ENCODE peak calls at places on chromosomes 16 and 17, in eight cellular contexts. D, K, Y, B, P, R, M and I are unnamed samples. For H3K27me3, the result is how much of the 10 kb centered on the place peaks cover.

GRCh38 chr16:66300037-66300436 is 66.5 kb upstream of the CDH5 start:
- DNase-seq in D (no peak), K (no peak), Y (no peak), B (no peak), P (no peak), R (no peak), M (no peak), I (no peak)

GRCh38 chr16:52068447-52069074 is 478.4 kb downstream of the TOX3 start:
- DNase-seq in D (no peak), K (no peak), Y (peak), B (no peak), P (peak), R (no peak), M (no peak), I (no peak)

GRCh38 chr17:40850287-40850972 is 16.6 kb downstream of the KRT12 start:
- DNase-seq in D (no peak), K (no peak), Y (peak), B (no peak), P (peak), R (no peak), M (no peak), I (no peak)

GRCh38 chr17:81858967-81859905 is 1.1 kb downstream of the P4HB start:
- DNase-seq in D (no peak), K (no peak), Y (no peak), B (no peak), P (peak), R (no peak), M (no peak), I (no peak)

GRCh38 chr16:14339694-14340093 is 268.6 kb downstream of the MRTFB start:
- DNase-seq in D (no peak), K (no peak), Y (no peak), B (no peak), P (no peak), R (no peak), M (no peak), I (no peak)

GRCh38 chr17:81025065-81025751 is 9.7 kb upstream of the BAIAP2 start:
- DNase-seq in D (no peak), K (no peak), Y (no peak), B (no peak), P (no peak), R (no peak), M (no peak), I (no peak)

GRCh38 chr17:77632619-77633018 is 325.9 kb upstream of the TNRC6C start:
- DNase-seq in D (peak), K (no peak), Y (no peak), B (no peak), P (no peak), R (no peak), M (no peak), I (no peak)

GRCh38 chr17:44900894-44901293 is 1.6 kb upstream of the EFTUD2 start:
- DNase-seq in D (peak), K (no peak), Y (peak), B (no peak), P (peak), R (no peak), M (peak), I (no peak)

GRCh38 chr17:40371261-40371929 is 6.9 kb upstream of the GJD3 start:
- DNase-seq in D (no peak), K (no peak), Y (no peak), B (no peak), P (no peak), R (no peak), M (no peak), I (no peak)

GRCh38 chr16:69861276-69862030 is 89.7 kb upstream of the CLEC18A start:
- DNase-seq in D (no peak), K (peak), Y (peak), B (peak), P (peak), R (no peak), M (peak), I (peak)

GRCh38 chr16:68231384-68232136 is 4.4 kb downstream of the ESRP2 start:
- DNase-seq in D (no peak), K (no peak), Y (no peak), B (no peak), P (no peak), R (no peak), M (no peak), I (no peak)

GRCh38 chr16:58638148-58639036 is 8.8 kb upstream of the CNOT1 start:
- DNase-seq in D (peak), K (peak), Y (peak), B (no peak), P (peak), R (no peak), M (peak), I (peak)

GRCh38 chr17:31433091-31433790 is 41.8 kb downstream of the RAB11FIP4 start:
- DNase-seq in D (no peak), K (no peak), Y (no peak), B (no peak), P (no peak), R (peak), M (no peak), I (no peak)

GRCh38 chr16:48081656-48082055 is 74.1 kb downstream of the ABCC12 start:
- DNase-seq in D (no peak), K (no peak), Y (peak), B (no peak), P (peak), R (no peak), M (peak), I (no peak)

GRCh38 chr16:80816372-80816771 is 12.0 kb upstream of the CDYL2 start:
- DNase-seq in D (no peak), K (no peak), Y (no peak), B (no peak), P (no peak), R (no peak), M (no peak), I (no peak)

GRCh38 chr16:8063151-8063550 is 527.2 kb downstream of the TMEM114 start:
- DNase-seq in D (no peak), K (no peak), Y (no peak), B (no peak), P (no peak), R (no peak), M (no peak), I (no peak)

GRCh38 chr16:83136419-83136818 is 509.6 kb downstream of the CDH13 start:
- DNase-seq in D (no peak), K (no peak), Y (no peak), B (no peak), P (no peak), R (no peak), M (no peak), I (no peak)

GRCh38 chr16:89359296-89360147 is 130.8 kb downstream of the ANKRD11 start:
- DNase-seq in D (peak), K (no peak), Y (no peak), B (no peak), P (no peak), R (no peak), M (no peak), I (no peak)

GRCh38 chr17:81535480-81536298 is 7.5 kb downstream of the FSCN2 start:
- DNase-seq in D (no peak), K (no peak), Y (no peak), B (no peak), P (no peak), R (no peak), M (no peak), I (no peak)

GRCh38 chr17:80812362-80813088 is 179.1 kb upstream of the CHMP6 start:
- DNase-seq in D (peak), K (no peak), Y (no peak), B (no peak), P (no peak), R (no peak), M (no peak), I (no peak)

GRCh38 chr16:57303910-57304168 is 19.4 kb upstream of the PLLP start:
- DNase-seq in D (no peak), K (no peak), Y (no peak), B (no peak), P (no peak), R (no peak), M (no peak), I (no peak)

GRCh38 chr16:49282690-49283375 is 1.2 kb upstream of the CBLN1 start:
- DNase-seq in D (no peak), K (no peak), Y (no peak), B (no peak), P (no peak), R (no peak), M (no peak), I (peak)
- H3K27me3 ChIP-seq in D (under half), K (half or more), Y (under half), B (half or more), P (half or more), R (under half), M (under half), I (under half)

DNA sequence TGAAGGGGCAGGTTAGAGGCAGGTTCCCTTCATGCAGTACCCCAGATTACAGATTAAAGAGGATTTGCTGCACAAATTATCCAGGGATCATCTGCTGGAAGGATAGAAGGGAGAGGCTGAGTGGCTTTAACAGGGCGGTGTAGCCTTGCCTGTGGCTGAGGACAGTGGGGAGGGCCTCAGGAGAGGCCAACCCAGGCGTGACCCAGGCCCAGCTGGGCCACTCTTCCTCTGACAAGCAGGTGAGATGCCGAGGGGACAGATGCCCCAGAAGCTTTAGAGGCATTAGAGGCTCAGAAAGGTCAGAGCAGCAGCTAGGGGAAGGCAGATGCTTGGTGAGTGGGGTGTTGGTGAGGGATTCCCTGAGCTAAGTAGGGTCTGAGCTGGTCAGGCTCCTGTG is 18.1 kb upstream of the MTMR4 start:
- DNase-seq in D (no peak), K (no peak), Y (no peak), B (no peak), P (no peak), R (no peak), M (no peak), I (no peak)
- H3K27me3 ChIP-seq in D (under half), K (under half), Y (under half), B (under half), P (half or more), R (under half), M (under half), I (under half)

GRCh38 chr17:79094261-79094660 is 19.6 kb downstream of the ENGASE start:
- DNase-seq in D (no peak), K (no peak), Y (no peak), B (no peak), P (no peak), R (no peak), M (no peak), I (no peak)
- H3K27me3 ChIP-seq in D (under half), K (half or more), Y (under half), B (half or more), P (half or more), R (under half), M (under half), I (half or more)

GRCh38 chr17:28230011-28230410 is 89.0 kb upstream of the TMEM97 start:
- DNase-seq in D (peak), K (no peak), Y (no peak), B (no peak), P (no peak), R (no peak), M (no peak), I (no peak)
- H3K27me3 ChIP-seq in D (under half), K (under half), Y (under half), B (under half), P (half or more), R (under half), M (under half), I (half or more)

GRCh38 chr16:1430214-1430758 is 592 bp upstream of the PERCC1 start:
- DNase-seq in D (no peak), K (no peak), Y (no peak), B (no peak), P (no peak), R (no peak), M (no peak), I (no peak)

GRCh38 chr16:1428511-1428910 is 2.4 kb upstream of the PERCC1 start:
- DNase-seq in D (no peak), K (peak), Y (no peak), B (no peak), P (peak), R (no peak), M (no peak), I (no peak)

GRCh38 chr16:1429026-1429425 is 1.9 kb upstream of the PERCC1 start:
- DNase-seq in D (no peak), K (no peak), Y (no peak), B (no peak), P (no peak), R (no peak), M (no peak), I (no peak)

GRCh38 chr16:1430759-1431496 is at the start of gene PERCC1:
- DNase-seq in D (no peak), K (no peak), Y (no peak), B (no peak), P (no peak), R (no peak), M (no peak), I (no peak)

DNA sequence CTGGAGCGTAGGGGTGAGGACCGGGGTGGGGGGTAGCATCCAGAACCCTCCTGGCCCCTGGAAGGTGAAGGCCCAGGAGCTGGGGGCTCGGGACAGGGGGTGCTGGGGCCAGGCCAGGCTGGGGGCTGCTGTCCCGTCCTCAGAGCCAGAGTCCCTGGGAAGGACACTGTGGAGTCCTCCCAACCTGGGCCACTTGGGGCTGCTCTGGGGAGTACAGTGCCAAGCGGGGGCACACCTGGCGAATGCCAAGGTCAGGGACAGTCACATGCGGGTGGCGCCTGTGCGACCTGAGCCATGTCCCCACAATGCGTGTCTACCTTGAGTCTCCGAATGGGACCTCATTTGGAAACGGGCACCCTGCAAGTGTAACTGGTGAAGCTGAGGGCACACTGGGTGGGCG is 1.2 kb upstream of the PERCC1 start:
- DNase-seq in D (no peak), K (no peak), Y (no peak), B (no peak), P (no peak), R (no peak), M (no peak), I (no peak)
- H3K27me3 ChIP-seq in D (under half), K (under half), Y (under half), B (under half), P (under half), R (under half), M (under half), I (under half)

GRCh38 chr17:79316805-79317204 is 242.2 kb downstream of the ENGASE start:
- DNase-seq in D (no peak), K (no peak), Y (no peak), B (no peak), P (no peak), R (no peak), M (no peak), I (no peak)
- H3K27me3 ChIP-seq in D (under half), K (half or more), Y (under half), B (under half), P (half or more), R (under half), M (under half), I (under half)

GRCh38 chr16:12123462-12123861 is 146.9 kb downstream of the SNX29 start:
- DNase-seq in D (peak), K (no peak), Y (no peak), B (no peak), P (no peak), R (no peak), M (no peak), I (no peak)
- H3K27me3 ChIP-seq in D (under half), K (under half), Y (under half), B (under half), P (under half), R (under half), M (under half), I (under half)

DNA sequence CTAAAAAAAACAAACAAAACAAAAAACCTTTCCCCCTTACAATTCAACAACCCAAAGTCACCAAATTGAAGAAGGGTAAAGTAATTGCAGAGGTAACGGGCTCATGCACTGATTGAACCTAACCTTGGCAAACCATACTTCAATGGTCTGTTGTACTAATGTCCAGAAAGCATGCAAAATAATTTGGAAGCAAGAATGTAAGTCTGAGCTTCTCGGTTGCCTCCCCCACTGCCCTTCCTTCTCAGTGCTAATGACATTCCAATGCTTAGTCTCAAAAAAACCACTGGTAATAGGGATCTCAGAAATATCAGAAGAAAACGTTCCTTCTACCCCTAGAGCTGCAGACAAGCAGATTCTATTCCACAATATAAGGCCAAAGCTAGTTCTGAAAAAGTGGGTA is 15.8 kb downstream of the KRABD2 start:
- DNase-seq in D (no peak), K (no peak), Y (no peak), B (no peak), P (no peak), R (no peak), M (no peak), I (no peak)
- H3K27me3 ChIP-seq in D (under half), K (under half), Y (under half), B (under half), P (under half), R (under half), M (under half), I (under half)